ENCODE peak calls at places on chromosomes 7 and 10, in nine cellular contexts. D is HepG2, S is HCT116, K is GM12878, F is A549, O is Panc1, Q is K562, W is GM23338, A is SK-N-SH. R is an unnamed sample.

GRCh38 chr7:120064565-120064964 is 208.4 kb upstream of the KCND2 start:
- DNase-seq in D (no peak), S (no peak), K (peak), F (no peak), O (no peak), Q (no peak), W (no peak), A (no peak), R (no peak)

GRCh38 chr10:11272915-11273389 is 255.3 kb downstream of the CELF2 start:
- DNase-seq in D (no peak), S (no peak), K (peak), F (no peak), O (no peak), Q (no peak), W (no peak), A (no peak), R (no peak)

GRCh38 chr10:32341596-32341995 is 5.4 kb downstream of the EPC1 start:
- DNase-seq in D (no peak), S (no peak), K (no peak), F (no peak), O (no peak), Q (no peak), W (no peak), A (no peak), R (no peak)

GRCh38 chr10:68327889-68328786 is 3.7 kb upstream of the HNRNPH3 start:
- DNase-seq in D (peak), S (peak), K (no peak), F (peak), O (peak), Q (no peak), W (peak), A (peak), R (peak)

GRCh38 chr10:121862624-121863023 is 65.2 kb downstream of the ATE1 start:
- DNase-seq in D (no peak), S (no peak), K (no peak), F (no peak), O (no peak), Q (no peak), W (peak), A (no peak), R (no peak)

GRCh38 chr7:42700376-42701327 is 211.2 kb downstream of the C7orf25 start:
- DNase-seq in D (no peak), S (no peak), K (no peak), F (no peak), O (no peak), Q (no peak), W (no peak), A (no peak), R (no peak)

GRCh38 chr10:6530211-6530840 is 49.8 kb downstream of the PRKCQ start:
- DNase-seq in D (no peak), S (no peak), K (no peak), F (no peak), O (no peak), Q (no peak), W (no peak), A (no peak), R (no peak)

GRCh38 chr10:22325272-22325947 is 4.5 kb downstream of the BMI1 start:
- DNase-seq in D (peak), S (no peak), K (no peak), F (peak), O (no peak), Q (peak), W (peak), A (peak), R (no peak)

GRCh38 chr7:890868-891267 is 14.5 kb downstream of the GET4 start:
- DNase-seq in D (no peak), S (no peak), K (no peak), F (no peak), O (no peak), Q (no peak), W (no peak), A (no peak), R (no peak)

GRCh38 chr7:90655566-90655965 is 59.4 kb downstream of the CDK14 start:
- DNase-seq in D (no peak), S (no peak), K (no peak), F (no peak), O (no peak), Q (no peak), W (no peak), A (no peak), R (no peak)

GRCh38 chr10:98150544-98150943 is 16.1 kb downstream of the R3HCC1L start:
- DNase-seq in D (no peak), S (no peak), K (no peak), F (no peak), O (no peak), Q (no peak), W (no peak), A (no peak), R (no peak)

GRCh38 chr10:71715026-71715425 is 4.6 kb downstream of the C10orf105 start:
- DNase-seq in D (no peak), S (no peak), K (no peak), F (no peak), O (no peak), Q (no peak), W (no peak), A (no peak), R (no peak)

GRCh38 chr10:130784326-130784725 is 527.2 kb downstream of the TCERG1L start:
- DNase-seq in D (no peak), S (no peak), K (no peak), F (no peak), O (no peak), Q (no peak), W (no peak), A (no peak), R (no peak)

GRCh38 chr7:110922906-110923305 is 168.0 kb upstream of the LRRN3 start:
- DNase-seq in D (peak), S (no peak), K (no peak), F (no peak), O (no peak), Q (no peak), W (no peak), A (no peak), R (no peak)

GRCh38 chr7:19920705-19921104 is 147.3 kb upstream of the TMEM196 start:
- DNase-seq in D (no peak), S (no peak), K (no peak), F (no peak), O (no peak), Q (no peak), W (peak), A (no peak), R (no peak)

GRCh38 chr10:68154211-68154497 is 44.9 kb downstream of the MYPN start:
- DNase-seq in D (no peak), S (no peak), K (no peak), F (no peak), O (no peak), Q (no peak), W (peak), A (peak), R (no peak)

GRCh38 chr7:128427289-128427891 is 17.6 kb upstream of the IMPDH1 start:
- DNase-seq in D (peak), S (peak), K (no peak), F (no peak), O (peak), Q (peak), W (peak), A (peak), R (peak)

GRCh38 chr10:69335063-69335587 is 56.8 kb downstream of the HK1 start:
- DNase-seq in D (no peak), S (no peak), K (no peak), F (no peak), O (no peak), Q (peak), W (no peak), A (no peak), R (peak)

GRCh38 chr7:35596061-35596460 is 98.9 kb downstream of the HERPUD2 start:
- DNase-seq in D (no peak), S (no peak), K (no peak), F (no peak), O (no peak), Q (no peak), W (no peak), A (no peak), R (no peak)

GRCh38 chr7:102404005-102404861 is 8.1 kb downstream of the PRKRIP1 start:
- DNase-seq in D (peak), S (peak), K (no peak), F (peak), O (peak), Q (peak), W (peak), A (peak), R (peak)

GRCh38 chr10:58486821-58487220 is 25.9 kb upstream of the BICC1 start:
- DNase-seq in D (no peak), S (no peak), K (no peak), F (no peak), O (no peak), Q (no peak), W (no peak), A (no peak), R (no peak)

GRCh38 chr7:47435889-47436312 is 146.0 kb downstream of the TNS3 start:
- DNase-seq in D (peak), S (peak), K (no peak), F (peak), O (peak), Q (peak), W (peak), A (peak), R (peak)

GRCh38 chr10:2037966-2038493 is 300.7 kb upstream of the ADARB2 start:
- DNase-seq in D (no peak), S (no peak), K (no peak), F (no peak), O (no peak), Q (no peak), W (no peak), A (no peak), R (no peak)

GRCh38 chr7:27098493-27099223 is 2.9 kb upstream of the HOXA1 start:
- DNase-seq in D (no peak), S (no peak), K (no peak), F (no peak), O (no peak), Q (no peak), W (peak), A (no peak), R (no peak)

GRCh38 chr10:50322075-50322474 is 70.8 kb upstream of the ASAH2 start:
- DNase-seq in D (no peak), S (no peak), K (no peak), F (no peak), O (no peak), Q (no peak), W (no peak), A (no peak), R (no peak)

GRCh38 chr10:21317902-21318301 is 207.6 kb downstream of the SKIDA1 start:
- DNase-seq in D (no peak), S (no peak), K (no peak), F (no peak), O (no peak), Q (no peak), W (no peak), A (no peak), R (no peak)

GRCh38 chr10:79441433-79441832 is 4.0 kb downstream of the ZCCHC24 start:
- DNase-seq in D (no peak), S (no peak), K (no peak), F (no peak), O (no peak), Q (no peak), W (no peak), A (no peak), R (no peak)
- H3K27ac ChIP-seq in D (no peak), S (no peak), K (no peak), F (no peak), O (no peak), Q (no peak), W (no peak), A (peak), R (no peak)

GRCh38 chr10:73773152-73773879 is 8.5 kb upstream of the CHCHD1 start:
- DNase-seq in D (no peak), S (no peak), K (no peak), F (no peak), O (no peak), Q (no peak), W (no peak), A (no peak), R (no peak)

GRCh38 chr10:73772280-73773151 is 9.3 kb upstream of the CHCHD1 start:
- DNase-seq in D (peak), S (peak), K (peak), F (peak), O (no peak), Q (peak), W (peak), A (peak), R (peak)

GRCh38 chr10:73771722-73772279 is 10.0 kb upstream of the CHCHD1 start:
- DNase-seq in D (peak), S (peak), K (no peak), F (peak), O (no peak), Q (peak), W (peak), A (no peak), R (no peak)

GRCh38 chr10:73769396-73769795 is 12.5 kb upstream of the CHCHD1 start:
- DNase-seq in D (no peak), S (no peak), K (no peak), F (no peak), O (no peak), Q (no peak), W (no peak), A (no peak), R (no peak)

GRCh38 chr10:73768881-73769280 is 13.0 kb upstream of the CHCHD1 start:
- DNase-seq in D (no peak), S (no peak), K (no peak), F (no peak), O (no peak), Q (no peak), W (peak), A (no peak), R (no peak)
- TF ChIP-seq REST in D (no peak), S (no peak), K (no peak), F (no peak), O (no peak), Q (no peak), W (no peak), A (no peak), R (no peak)

GRCh38 chr10:34981834-34982233 is 108.3 kb downstream of the CUL2 start:
- DNase-seq in D (no peak), S (no peak), K (no peak), F (no peak), O (no peak), Q (peak), W (no peak), A (no peak), R (no peak)

GRCh38 chr10:34985146-34985545 is 105.0 kb downstream of the CUL2 start:
- DNase-seq in D (no peak), S (no peak), K (no peak), F (no peak), O (no peak), Q (no peak), W (no peak), A (no peak), R (no peak)

GRCh38 chr10:34988397-34989067 is 101.6 kb downstream of the CUL2 start:
- DNase-seq in D (no peak), S (no peak), K (no peak), F (no peak), O (no peak), Q (no peak), W (no peak), A (no peak), R (no peak)

GRCh38 chr10:34979938-34980337 is 110.2 kb downstream of the CUL2 start:
- DNase-seq in D (no peak), S (no peak), K (no peak), F (no peak), O (no peak), Q (no peak), W (no peak), A (no peak), R (no peak)

DNA sequence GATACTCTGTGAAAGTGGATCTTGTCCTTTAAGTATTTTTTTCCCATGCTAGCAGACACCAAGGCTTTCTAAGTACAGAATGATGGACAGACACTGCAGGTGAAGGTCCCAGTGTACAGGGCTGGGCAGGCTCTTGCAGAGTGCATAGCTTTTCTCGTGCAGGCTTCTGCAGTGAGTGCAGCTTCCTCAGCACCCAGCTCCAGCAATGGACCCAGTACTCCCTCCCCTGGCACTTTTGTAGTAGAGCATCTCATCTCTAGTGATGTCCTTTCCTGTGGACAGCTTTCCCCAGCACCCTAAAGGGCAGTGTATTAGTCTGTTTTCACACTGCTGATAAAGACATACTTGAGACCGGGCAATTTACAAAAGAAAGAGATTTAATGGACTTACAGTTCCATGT is 104.3 kb downstream of the CUL2 start:
- DNase-seq in D (peak), S (no peak), K (no peak), F (no peak), O (no peak), Q (no peak), W (peak), A (no peak), R (no peak)
- TF ChIP-seq CTCF in D (peak), S (no peak), K (no peak), F (no peak), O (no peak), Q (no peak), W (peak), A (no peak), R (no peak)

DNA sequence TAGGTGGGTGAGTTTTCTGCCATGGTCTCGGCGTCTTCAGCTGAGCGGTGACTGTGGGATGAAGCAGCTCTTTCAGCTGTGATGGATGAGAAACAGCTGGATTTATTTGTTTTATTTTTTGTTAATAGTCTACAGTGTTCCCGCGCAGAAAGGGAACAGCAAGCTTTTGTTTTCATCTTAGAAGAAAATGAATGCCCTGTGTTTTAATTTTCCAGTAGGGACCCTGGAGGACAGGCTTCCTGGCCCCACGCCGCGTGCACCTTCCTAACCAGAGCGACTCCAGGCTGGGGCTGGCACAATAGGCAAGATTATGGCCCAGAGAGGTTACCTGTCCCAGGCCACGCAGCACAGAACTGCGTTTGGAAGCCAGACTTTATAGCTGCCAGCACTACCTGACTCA is 57.7 kb downstream of the GTF2IRD1 start:
- DNase-seq in D (no peak), S (no peak), K (no peak), F (no peak), O (no peak), Q (no peak), W (no peak), A (no peak), R (no peak)
- H3K27ac ChIP-seq in D (no peak), S (no peak), K (no peak), F (no peak), O (no peak), Q (no peak), W (no peak), A (no peak), R (no peak)

GRCh38 chr7:156184164-156184563 is 371.9 kb upstream of the SHH start:
- DNase-seq in D (no peak), S (no peak), K (no peak), F (no peak), O (no peak), Q (no peak), W (no peak), A (no peak), R (peak)
- TF ChIP-seq REST in D (no peak), S (no peak), K (no peak), F (no peak), O (no peak), Q (no peak), W (no peak), A (no peak), R (no peak)

R was measured in HL-60.